ENCODE peak calls at places on chromosomes 2 and 18, in nine cellular contexts. H is activated gamma-delta T cell treated with Interleukin-2 at 50 U/mL for 16 hours; C is naive thymus-derived CD8-positive, alpha-beta T cell; L is AG04450; F is iPS-NIHi11; J is psoas muscle; T is substantia nigra; U is Kasumi-1; X is OCI-LY7. N is an unnamed sample.

GRCh38 chr2:207254526-207255464 is 89.0 kb upstream of the KLF7 start:
- DNase-seq in H (no peak), C (no peak), L (no peak), F (no peak), J (no peak), T (no peak), U (peak), X (no peak), N (no peak)

GRCh38 chr2:101120124-101120996 is 30.8 kb downstream of the TBC1D8 start:
- DNase-seq in H (no peak), C (no peak), L (no peak), F (no peak), J (peak), T (no peak), U (no peak), X (no peak), N (no peak)

GRCh38 chr18:61169386-61169785 is 163.8 kb upstream of the CDH20 start:
- DNase-seq in H (no peak), C (no peak), L (no peak), F (no peak), J (no peak), T (no peak), U (no peak), X (no peak), N (no peak)

GRCh38 chr2:127157651-127158460 is 50.9 kb upstream of the BIN1 start:
- DNase-seq in H (no peak), C (no peak), L (no peak), F (peak), J (peak), T (no peak), U (no peak), X (peak), N (no peak)

GRCh38 chr18:45119888-45120287 is 439.2 kb downstream of the SETBP1 start:
- DNase-seq in H (no peak), C (no peak), L (no peak), F (no peak), J (no peak), T (no peak), U (no peak), X (no peak), N (no peak)

GRCh38 chr2:144379891-144380311 is 140.0 kb downstream of the ZEB2 start:
- DNase-seq in H (no peak), C (no peak), L (no peak), F (no peak), J (no peak), T (no peak), U (no peak), X (no peak), N (no peak)

GRCh38 chr2:24877646-24878045 is 42.4 kb downstream of the ADCY3 start:
- DNase-seq in H (no peak), C (no peak), L (no peak), F (no peak), J (no peak), T (no peak), U (no peak), X (no peak), N (no peak)

GRCh38 chr2:144456680-144457079 is 63.2 kb downstream of the ZEB2 start:
- DNase-seq in H (no peak), C (no peak), L (peak), F (no peak), J (peak), T (no peak), U (peak), X (no peak), N (no peak)

GRCh38 chr2:231576465-231576864 is 16.2 kb upstream of the TEX44 start:
- DNase-seq in H (no peak), C (no peak), L (no peak), F (no peak), J (no peak), T (no peak), U (no peak), X (no peak), N (no peak)

GRCh38 chr2:23476786-23477185 is 91.8 kb downstream of the KLHL29 start:
- DNase-seq in H (no peak), C (no peak), L (no peak), F (no peak), J (no peak), T (no peak), U (no peak), X (no peak), N (no peak)

GRCh38 chr18:70107037-70107436 is 98.5 kb downstream of the RTTN start:
- DNase-seq in H (no peak), C (no peak), L (no peak), F (no peak), J (no peak), T (no peak), U (no peak), X (no peak), N (no peak)

GRCh38 chr2:30373881-30374302 is 73.2 kb upstream of the LCLAT1 start:
- DNase-seq in H (no peak), C (no peak), L (no peak), F (no peak), J (no peak), T (no peak), U (no peak), X (no peak), N (no peak)

GRCh38 chr2:138974651-138975050 is 194.5 kb upstream of the NXPH2 start:
- DNase-seq in H (no peak), C (no peak), L (no peak), F (no peak), J (no peak), T (no peak), U (no peak), X (no peak), N (no peak)

GRCh38 chr18:63890950-63891304 is 3.4 kb downstream of the SERPINB2 start:
- DNase-seq in H (no peak), C (no peak), L (no peak), F (no peak), J (no peak), T (no peak), U (peak), X (no peak), N (peak)

GRCh38 chr2:152189622-152190495 is 14.3 kb upstream of the STAM2 start:
- DNase-seq in H (no peak), C (no peak), L (peak), F (peak), J (no peak), T (peak), U (peak), X (peak), N (peak)

GRCh38 chr2:166934817-166935216 is 46.5 kb downstream of the XIRP2 start:
- DNase-seq in H (no peak), C (no peak), L (no peak), F (no peak), J (no peak), T (no peak), U (no peak), X (no peak), N (no peak)

GRCh38 chr2:138948070-138948539 is 167.9 kb upstream of the NXPH2 start:
- DNase-seq in H (no peak), C (no peak), L (no peak), F (no peak), J (no peak), T (no peak), U (no peak), X (no peak), N (no peak)

GRCh38 chr2:232927041-232927792 is 57.2 kb downstream of the SNORC start:
- DNase-seq in H (no peak), C (no peak), L (no peak), F (peak), J (peak), T (no peak), U (no peak), X (no peak), N (no peak)

GRCh38 chr2:138997849-138998517 is 217.8 kb upstream of the NXPH2 start:
- DNase-seq in H (no peak), C (no peak), L (no peak), F (no peak), J (no peak), T (no peak), U (no peak), X (no peak), N (no peak)

GRCh38 chr2:202608142-202608852 is 26.5 kb upstream of the FAM117B start:
- DNase-seq in H (no peak), C (no peak), L (no peak), F (no peak), J (no peak), T (no peak), U (peak), X (no peak), N (no peak)

GRCh38 chr2:197378494-197378972 is 56.3 kb downstream of the SF3B1 start:
- DNase-seq in H (peak), C (peak), L (no peak), F (peak), J (no peak), T (peak), U (peak), X (peak), N (peak)

GRCh38 chr18:12376034-12376717 is 851 bp downstream of the AFG3L2 start:
- DNase-seq in H (no peak), C (no peak), L (no peak), F (no peak), J (peak), T (no peak), U (no peak), X (peak), N (peak)

GRCh38 chr2:241207641-241208040 is 19.2 kb downstream of the ANO7 start:
- DNase-seq in H (no peak), C (no peak), L (no peak), F (no peak), J (no peak), T (no peak), U (no peak), X (no peak), N (no peak)

GRCh38 chr18:37539236-37539635 is 26.4 kb downstream of the CELF4 start:
- DNase-seq in H (no peak), C (no peak), L (no peak), F (no peak), J (no peak), T (no peak), U (no peak), X (no peak), N (no peak)

GRCh38 chr2:71876542-71877451 is 270.9 kb downstream of the CYP26B1 start:
- DNase-seq in H (no peak), C (no peak), L (no peak), F (no peak), J (no peak), T (no peak), U (no peak), X (no peak), N (no peak)

GRCh38 chr2:27593240-27593639 is 10.4 kb downstream of the ZNF512 start:
- DNase-seq in H (no peak), C (no peak), L (no peak), F (no peak), J (no peak), T (no peak), U (no peak), X (no peak), N (no peak)

GRCh38 chr18:8797206-8797605 is 91.8 kb downstream of the MTCL1 start:
- DNase-seq in H (no peak), C (no peak), L (no peak), F (no peak), J (no peak), T (no peak), U (no peak), X (no peak), N (no peak)

GRCh38 chr2:108447947-108448677 is 894 bp upstream of the GCC2 start:
- DNase-seq in H (no peak), C (no peak), L (no peak), F (peak), J (no peak), T (no peak), U (no peak), X (no peak), N (peak)

GRCh38 chr2:165886487-165887146 is 67.0 kb downstream of the TTC21B start:
- DNase-seq in H (no peak), C (no peak), L (no peak), F (no peak), J (no peak), T (no peak), U (no peak), X (peak), N (peak)

GRCh38 chr2:71620851-71621251 is 167.5 kb downstream of the DYSF start:
- DNase-seq in H (no peak), C (no peak), L (no peak), F (peak), J (no peak), T (no peak), U (no peak), X (no peak), N (no peak)

GRCh38 chr2:46428911-46429436 is 50.4 kb upstream of the TMEM247 start:
- DNase-seq in H (no peak), C (no peak), L (no peak), F (no peak), J (no peak), T (no peak), U (no peak), X (no peak), N (no peak)

GRCh38 chr2:96265349-96265839 is 403 bp downstream of the TMEM127 start:
- DNase-seq in H (peak), C (peak), L (no peak), F (peak), J (no peak), T (peak), U (no peak), X (peak), N (no peak)

N was measured in NCI-H345.